ENCODE peak calls at places on chromosomes 2 and 18, in four cellular contexts. A is pancreas, P is fibroblast of pulmonary artery, F is heart left ventricle. O is an unnamed sample.

GRCh38 chr2:174012347-174013309 is 47.5 kb upstream of the SP3 start:
- DNase-seq in A (peak), P (peak), F (peak), O (no peak)

GRCh38 chr18:38981382-38981781 is 1415.8 kb upstream of the CELF4 start:
- DNase-seq in A (no peak), P (no peak), F (no peak), O (no peak)

GRCh38 chr2:126707941-126708340 is 52.0 kb downstream of the GYPC start:
- DNase-seq in A (no peak), P (no peak), F (no peak), O (no peak)

GRCh38 chr2:29220506-29221270 is 105.5 kb downstream of the CLIP4 start:
- DNase-seq in A (no peak), P (no peak), F (no peak), O (no peak)

GRCh38 chr2:126793885-126794613 is 104.6 kb upstream of the TEX51 start:
- DNase-seq in A (no peak), P (no peak), F (peak), O (no peak)

GRCh38 chr2:125172181-125172580 is 1147.1 kb downstream of the CNTNAP5 start:
- DNase-seq in A (no peak), P (peak), F (no peak), O (no peak)

GRCh38 chr18:77131100-77131651 is 1.4 kb downstream of the MBP start:
- DNase-seq in A (peak), P (peak), F (peak), O (no peak)

GRCh38 chr2:133362061-133362476 is 206.2 kb downstream of the NCKAP5 start:
- DNase-seq in A (no peak), P (peak), F (no peak), O (no peak)

GRCh38 chr18:8029061-8029460 is 461.9 kb downstream of the PTPRM start:
- DNase-seq in A (no peak), P (no peak), F (no peak), O (no peak)

GRCh38 chr2:133077259-133077822 is 407.3 kb upstream of the LYPD1 start:
- DNase-seq in A (no peak), P (peak), F (peak), O (no peak)

GRCh38 chr2:217459675-217460405 is 543.0 kb downstream of the TNS1 start:
- DNase-seq in A (no peak), P (no peak), F (no peak), O (no peak)

GRCh38 chr2:233417282-233417681 is 63.0 kb downstream of the DGKD start:
- DNase-seq in A (no peak), P (no peak), F (no peak), O (no peak)

GRCh38 chr2:208142255-208142924 is 3.6 kb downstream of the CRYGB start:
- DNase-seq in A (no peak), P (peak), F (no peak), O (no peak)

GRCh38 chr2:218927876-218928275 is 31.6 kb upstream of the CDK5R2 start:
- DNase-seq in A (no peak), P (no peak), F (no peak), O (no peak)

GRCh38 chr18:63339920-63340484 is 20.4 kb upstream of the BCL2 start:
- DNase-seq in A (no peak), P (peak), F (no peak), O (no peak)

GRCh38 chr18:51153659-51154371 is 43.7 kb downstream of the MEX3C start:
- DNase-seq in A (no peak), P (no peak), F (no peak), O (peak)

GRCh38 chr18:45874501-45875184 is 49.2 kb downstream of the SIGLEC15 start:
- DNase-seq in A (no peak), P (no peak), F (no peak), O (peak)

GRCh38 chr18:51191139-51191717 is 6.3 kb downstream of the MEX3C start:
- DNase-seq in A (no peak), P (no peak), F (no peak), O (no peak)

GRCh38 chr2:238950551-238950950 is 102.7 kb downstream of the TWIST2 start:
- DNase-seq in A (no peak), P (no peak), F (no peak), O (no peak)

GRCh38 chr2:43407826-43408783 is 181.7 kb upstream of the ZFP36L2 start:
- DNase-seq in A (no peak), P (no peak), F (no peak), O (peak)

GRCh38 chr18:21163647-21164625 is 52.3 kb upstream of the ROCK1 start:
- DNase-seq in A (no peak), P (peak), F (no peak), O (no peak)

GRCh38 chr18:75071866-75072671 is 136.9 kb downstream of the PTGR3 start:
- DNase-seq in A (no peak), P (no peak), F (no peak), O (no peak)

GRCh38 chr2:3483227-3483985 is 35.9 kb downstream of the ADI1 start:
- DNase-seq in A (no peak), P (peak), F (peak), O (no peak)

GRCh38 chr2:47867205-47867604 is 39.1 kb downstream of the FBXO11 start:
- DNase-seq in A (peak), P (peak), F (peak), O (no peak)

GRCh38 chr18:13613591-13614317 is 112.6 kb downstream of the FAM210A start:
- DNase-seq in A (no peak), P (no peak), F (no peak), O (no peak)

GRCh38 chr18:7601249-7601620 is 34.1 kb downstream of the PTPRM start:
- DNase-seq in A (no peak), P (peak), F (no peak), O (no peak)

GRCh38 chr2:18311413-18311812 is 249.0 kb downstream of the RDH14 start:
- DNase-seq in A (no peak), P (no peak), F (no peak), O (no peak)

GRCh38 chr2:70046534-70046933 is 40.7 kb upstream of the PCBP1 start:
- DNase-seq in A (no peak), P (no peak), F (no peak), O (no peak)

GRCh38 chr2:150663143-150663542 is 175.7 kb upstream of the RND3 start:
- DNase-seq in A (no peak), P (peak), F (no peak), O (no peak)

GRCh38 chr18:2974731-2975130 is 38.2 kb downstream of the LPIN2 start:
- DNase-seq in A (no peak), P (no peak), F (no peak), O (no peak)

GRCh38 chr2:96874099-96874831 is 4.4 kb upstream of the SEMA4C start:
- DNase-seq in A (no peak), P (no peak), F (no peak), O (no peak)

GRCh38 chr18:62187543-62188378 is 706 bp downstream of the RELCH start:
- DNase-seq in A (peak), P (no peak), F (peak), O (no peak)

GRCh38 chr2:41934323-41935003 is 113.4 kb upstream of the PKDCC start:
- DNase-seq in A (no peak), P (peak), F (no peak), O (no peak)

GRCh38 chr2:84781942-84782716 is 98.8 kb downstream of the TRABD2A start:
- DNase-seq in A (no peak), P (no peak), F (no peak), O (peak)

GRCh38 chr2:239831272-239831731 is 193.8 kb downstream of the NDUFA10 start:
- DNase-seq in A (no peak), P (no peak), F (no peak), O (no peak)

GRCh38 chr18:74282359-74283254 is 9.2 kb downstream of the CYB5A start:
- DNase-seq in A (no peak), P (no peak), F (no peak), O (no peak)

GRCh38 chr2:14081526-14081925 is 551.0 kb upstream of the LRATD1 start:
- DNase-seq in A (no peak), P (no peak), F (no peak), O (no peak)

GRCh38 chr2:231632559-231633142 is 40.0 kb downstream of the TEX44 start:
- DNase-seq in A (no peak), P (peak), F (no peak), O (no peak)

GRCh38 chr2:231633259-231633976 is 40.8 kb downstream of the TEX44 start:
- DNase-seq in A (no peak), P (no peak), F (no peak), O (no peak)

GRCh38 chr2:231626449-231626848 is 33.8 kb downstream of the TEX44 start:
- DNase-seq in A (no peak), P (no peak), F (no peak), O (no peak)

GRCh38 chr2:231622963-231623362 is 30.3 kb downstream of the TEX44 start:
- DNase-seq in A (no peak), P (no peak), F (no peak), O (no peak)

GRCh38 chr2:231627384-231628156 is 34.9 kb downstream of the TEX44 start:
- DNase-seq in A (no peak), P (peak), F (no peak), O (no peak)
- H3K4me3 ChIP-seq in A (no peak), P (no peak), F (peak), O (no peak)

GRCh38 chr2:44894058-44894457 is 47.4 kb upstream of the SIX3 start:
- DNase-seq in A (no peak), P (no peak), F (no peak), O (peak)

GRCh38 chr2:44902178-44902577 is 39.3 kb upstream of the SIX3 start:
- DNase-seq in A (no peak), P (no peak), F (no peak), O (no peak)

GRCh38 chr2:44902767-44903166 is 38.7 kb upstream of the SIX3 start:
- DNase-seq in A (no peak), P (no peak), F (no peak), O (no peak)

GRCh38 chr2:44895061-44895460 is 46.4 kb upstream of the SIX3 start:
- DNase-seq in A (no peak), P (no peak), F (no peak), O (no peak)

GRCh38 chr2:44897406-44897805 is 44.1 kb upstream of the SIX3 start:
- DNase-seq in A (no peak), P (no peak), F (no peak), O (no peak)
- TF ChIP-seq CTCF in A (no peak), P (no peak), F (no peak), O (no peak)

GRCh38 chr18:55779711-55780590 is 192.0 kb upstream of the TCF4 start:
- DNase-seq in A (no peak), P (peak), F (peak), O (no peak)

GRCh38 chr18:55779461-55779710 is 191.4 kb upstream of the TCF4 start:
- DNase-seq in A (no peak), P (peak), F (peak), O (no peak)

GRCh38 chr18:55780591-55781071 is 192.6 kb upstream of the TCF4 start:
- DNase-seq in A (no peak), P (peak), F (no peak), O (no peak)

GRCh38 chr18:55777666-55778304 is 189.8 kb upstream of the TCF4 start:
- DNase-seq in A (no peak), P (no peak), F (peak), O (no peak)

DNA sequence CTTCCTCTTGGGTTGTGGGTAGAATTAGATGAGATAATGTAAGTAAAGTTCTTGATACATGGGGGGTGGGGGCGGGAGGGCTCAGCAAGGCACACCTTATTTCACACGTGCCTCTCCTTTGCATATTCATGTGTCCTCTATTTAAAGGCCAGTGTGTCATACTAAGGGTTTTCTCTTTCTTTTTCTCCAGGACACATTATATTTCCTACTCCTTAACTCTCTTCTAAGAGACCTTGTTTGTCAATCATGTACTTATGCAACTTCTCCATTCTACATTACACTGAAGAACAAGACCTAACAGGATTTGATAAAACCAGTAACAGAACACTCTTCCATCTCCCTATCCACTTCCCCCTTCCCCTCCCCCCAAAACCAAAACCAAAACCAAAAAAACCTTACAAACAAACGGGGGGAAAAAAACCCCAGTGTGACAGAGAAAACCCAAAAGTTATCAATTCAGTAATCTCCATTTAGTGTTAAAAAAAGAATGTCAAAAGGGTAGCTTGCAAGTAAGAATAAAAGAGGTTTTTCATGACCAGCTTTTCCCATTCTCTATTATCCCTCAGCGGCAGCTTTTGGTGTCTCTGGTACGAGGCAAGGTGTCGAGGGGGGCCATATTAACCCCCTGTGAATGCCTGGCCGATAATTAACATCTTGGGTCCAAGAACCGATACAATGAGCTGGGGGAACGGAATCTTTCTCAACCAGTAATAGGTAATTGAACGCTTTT is 190.9 kb upstream of the TCF4 start:
- DNase-seq in A (no peak), P (peak), F (no peak), O (no peak)
- H3K4me3 ChIP-seq in A (peak), P (peak), F (peak), O (no peak)

DNA sequence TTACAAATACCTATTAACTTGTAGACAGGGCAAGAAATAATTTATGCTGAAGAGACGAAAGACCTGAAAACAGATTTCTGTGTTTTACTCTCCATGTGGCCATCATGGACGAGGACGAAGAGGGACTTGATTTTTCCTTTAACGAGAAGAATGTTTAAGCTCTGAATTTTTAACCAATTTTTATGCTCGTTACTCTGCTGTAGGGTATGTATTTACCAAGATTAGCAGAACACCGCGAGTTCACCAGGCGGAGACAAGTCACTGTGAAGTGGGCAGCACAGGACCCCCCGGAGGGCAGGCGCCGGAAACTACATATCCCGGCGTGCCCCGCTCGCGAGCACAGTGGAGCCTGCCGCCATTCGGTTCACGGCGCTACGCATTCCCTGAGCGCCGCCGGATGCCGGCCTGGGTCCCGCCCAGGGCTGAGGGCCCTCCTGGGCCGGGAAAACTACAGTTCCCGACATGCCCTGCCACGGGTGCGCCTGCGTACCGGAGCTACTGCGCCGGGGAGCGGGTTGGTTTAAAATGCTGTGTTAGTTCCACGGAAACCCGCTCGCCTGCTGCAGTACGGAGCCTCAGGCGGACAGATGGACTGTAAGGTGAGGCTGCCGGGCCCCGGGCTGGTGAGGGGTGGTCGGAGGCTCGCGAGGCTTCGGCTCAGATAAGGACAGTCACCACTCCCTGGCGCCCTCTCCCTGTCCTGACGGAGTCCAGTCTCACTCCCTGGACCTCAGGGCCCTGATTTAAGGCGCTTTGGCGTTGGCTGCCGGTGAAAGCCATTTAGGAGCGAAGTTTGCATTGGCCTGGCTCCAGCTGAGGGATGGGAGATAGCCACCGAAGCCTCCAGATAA is at the start of gene CCDC150:
- DNase-seq in A (peak), P (peak), F (peak), O (peak)
- TF ChIP-seq CTCF in A (no peak), P (peak), F (peak), O (no peak)

DNA sequence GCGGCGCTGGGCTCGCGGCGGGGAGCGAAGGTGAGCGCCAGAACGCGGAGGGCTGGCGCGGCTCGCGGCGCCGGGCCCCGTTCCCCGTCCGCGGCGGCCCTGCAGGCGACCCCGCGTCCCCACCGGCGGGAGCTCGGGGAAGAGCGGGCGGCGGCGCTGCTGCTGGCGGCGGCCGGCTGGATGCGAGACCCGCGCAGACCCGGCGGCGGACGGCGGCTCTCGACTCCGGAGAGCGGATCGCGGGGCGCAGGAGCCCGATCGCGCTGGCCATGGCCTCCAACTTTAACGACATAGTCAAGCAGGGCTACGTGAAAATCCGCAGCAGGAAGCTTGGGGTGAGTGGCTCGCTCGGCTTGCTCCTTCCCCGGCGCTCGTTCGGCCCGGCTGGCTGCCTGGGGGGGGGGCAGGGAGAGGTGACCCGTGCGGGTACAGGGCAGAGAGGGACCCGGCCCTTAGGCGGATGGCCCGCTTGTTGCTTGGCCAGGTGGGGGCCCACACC is 337 bp downstream of the DOK6 start:
- DNase-seq in A (no peak), P (peak), F (peak), O (no peak)
- H3K4me3 ChIP-seq in A (peak), P (peak), F (peak), O (no peak)

DNA sequence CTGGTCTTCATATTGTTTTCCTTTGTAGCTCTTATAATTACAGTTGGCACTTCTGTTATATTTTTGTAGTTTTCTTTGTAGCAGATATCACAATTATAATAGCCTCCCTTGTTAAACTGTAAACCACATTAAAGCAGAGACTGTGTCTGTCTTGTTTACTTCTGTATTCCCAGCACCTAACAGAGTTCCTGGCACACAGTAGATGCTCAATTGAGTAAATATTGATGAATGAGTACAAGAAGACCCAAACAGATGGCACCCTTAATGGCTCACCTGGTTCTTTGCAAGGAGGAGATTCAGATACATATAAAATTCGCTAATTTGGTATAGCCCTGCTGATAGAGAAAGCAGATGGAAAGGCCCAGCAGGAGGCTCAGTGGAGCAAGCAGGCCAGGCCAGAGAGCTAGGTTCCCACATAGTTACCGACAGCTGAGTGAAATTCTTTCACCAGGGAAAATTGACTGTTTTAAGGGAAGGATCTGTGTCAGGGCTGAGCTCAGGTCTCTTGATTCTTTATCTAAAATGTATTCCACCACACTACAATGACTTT is 120.1 kb downstream of the NUP35 start:
- DNase-seq in A (no peak), P (no peak), F (no peak), O (no peak)
- TF ChIP-seq CTCF in A (no peak), P (no peak), F (no peak), O (no peak)